ENCODE peak calls at places on chromosomes 6 and 20, in eight cellular contexts. I is PC-9, H is pancreas, B is fibroblast of the aortic adventitia, D is lower leg skin, L is psoas muscle, Y is cardiac fibroblast, X is endothelial cell. V is an unnamed sample.

GRCh38 chr6:72564231-72564630 is 57.6 kb upstream of the KCNQ5 start:
- DNase-seq in I (no peak), H (no peak), B (no peak), D (no peak), L (no peak), Y (no peak), X (no peak), V (no peak)

GRCh38 chr6:150004101-150004782 is 21.1 kb downstream of the RAET1L start:
- DNase-seq in I (no peak), H (peak; percentile 29), B (no peak), D (no peak), L (no peak), Y (no peak), X (no peak), V (no peak)

GRCh38 chr6:26003102-26003694 is 40.6 kb downstream of the TRIM38 start:
- DNase-seq in I (peak; percentile 61), H (no peak), B (peak; percentile 70), D (peak; percentile 52), L (peak; percentile 57), Y (peak; percentile 69), X (peak; percentile 78), V (peak; percentile 76)

GRCh38 chr20:8901237-8902025 is 167.5 kb upstream of the PLCB4 start:
- DNase-seq in I (no peak), H (no peak), B (peak; percentile 17), D (no peak), L (peak; percentile 61), Y (peak; percentile 2), X (no peak), V (no peak)

GRCh38 chr20:62507991-62508640 is 32.3 kb upstream of the GATA5 start:
- DNase-seq in I (no peak), H (no peak), B (no peak), D (no peak), L (no peak), Y (no peak), X (no peak), V (no peak)

GRCh38 chr6:142783499-142783898 is 161.5 kb downstream of the HIVEP2 start:
- DNase-seq in I (no peak), H (no peak), B (no peak), D (no peak), L (no peak), Y (no peak), X (no peak), V (no peak)

GRCh38 chr6:137933696-137934095 is 66.6 kb downstream of the TNFAIP3 start:
- DNase-seq in I (peak; percentile 27), H (no peak), B (peak; percentile 99), D (peak; percentile 70), L (peak; percentile 73), Y (peak; percentile 59), X (no peak), V (no peak)

GRCh38 chr6:163620101-163620500 is 205.6 kb downstream of the QKI start:
- DNase-seq in I (no peak), H (no peak), B (no peak), D (no peak), L (no peak), Y (no peak), X (no peak), V (no peak)

GRCh38 chr6:149043476-149044130 is 273.9 kb upstream of the TAB2 start:
- DNase-seq in I (peak; percentile 2), H (no peak), B (no peak), D (no peak), L (no peak), Y (peak; percentile 28), X (peak; percentile 63), V (peak; percentile 64)

GRCh38 chr6:116096979-116097816 is 3.5 kb upstream of the NT5DC1 start:
- DNase-seq in I (no peak), H (no peak), B (peak; percentile 57), D (no peak), L (no peak), Y (peak; percentile 47), X (no peak), V (no peak)

GRCh38 chr6:110446405-110446804 is 30.0 kb downstream of the SLC22A16 start:
- DNase-seq in I (no peak), H (no peak), B (no peak), D (no peak), L (no peak), Y (no peak), X (no peak), V (no peak)

DNA sequence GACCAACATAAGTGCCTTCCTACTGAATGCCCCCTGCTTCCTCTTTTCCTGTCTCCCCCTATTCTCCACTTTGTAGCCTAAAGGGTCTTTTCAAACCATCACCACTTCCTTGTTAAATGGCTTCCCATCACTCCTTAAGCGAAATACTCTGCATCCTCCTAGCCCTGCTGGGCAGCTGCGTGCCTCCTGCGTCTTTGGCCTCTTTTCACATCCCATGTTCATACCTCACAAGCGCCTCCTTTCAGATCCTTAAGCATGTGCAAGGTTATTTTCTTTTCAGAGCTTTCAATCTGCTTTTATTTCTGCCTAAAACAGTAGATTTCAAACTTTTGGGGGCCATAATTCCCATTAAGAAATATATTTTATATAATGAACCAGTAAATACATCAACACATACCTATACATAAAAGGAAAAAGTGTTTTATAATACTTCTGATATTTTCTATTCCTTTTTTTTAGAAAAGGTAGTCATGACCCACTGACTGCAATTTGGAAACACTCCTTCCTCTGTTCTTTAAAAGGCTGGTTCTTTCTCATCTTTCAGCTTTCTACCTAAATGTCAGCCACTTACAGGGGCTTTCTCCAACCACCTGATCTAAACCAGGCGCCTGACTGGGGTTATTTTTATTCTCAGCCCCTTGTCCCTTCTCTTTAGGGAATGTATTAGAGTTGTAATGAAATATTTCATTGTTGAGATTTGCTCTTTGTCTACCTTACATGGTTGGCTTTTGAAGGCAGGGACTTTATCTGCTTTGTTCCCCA is 84.1 kb downstream of the PRDM1 start:
- DNase-seq in I (no peak), H (no peak), B (no peak), D (no peak), L (no peak), Y (no peak), X (no peak), V (no peak)
- TF ChIP-seq CTCF in I (no peak), H (no peak), B (no peak), D (no peak), L (no peak), Y (no peak), X (no peak), V (no peak)

GRCh38 chr20:48949304-48950170 is 28.0 kb downstream of the ARFGEF2 start:
- DNase-seq in I (no peak), H (no peak), B (no peak), D (no peak), L (no peak), Y (no peak), X (peak; percentile 33), V (no peak)
- TF ChIP-seq CTCF in I (no peak), H (no peak), B (no peak), D (no peak), L (no peak), Y (peak; percentile 26), X (peak; percentile 24), V (peak; percentile 24)

DNA sequence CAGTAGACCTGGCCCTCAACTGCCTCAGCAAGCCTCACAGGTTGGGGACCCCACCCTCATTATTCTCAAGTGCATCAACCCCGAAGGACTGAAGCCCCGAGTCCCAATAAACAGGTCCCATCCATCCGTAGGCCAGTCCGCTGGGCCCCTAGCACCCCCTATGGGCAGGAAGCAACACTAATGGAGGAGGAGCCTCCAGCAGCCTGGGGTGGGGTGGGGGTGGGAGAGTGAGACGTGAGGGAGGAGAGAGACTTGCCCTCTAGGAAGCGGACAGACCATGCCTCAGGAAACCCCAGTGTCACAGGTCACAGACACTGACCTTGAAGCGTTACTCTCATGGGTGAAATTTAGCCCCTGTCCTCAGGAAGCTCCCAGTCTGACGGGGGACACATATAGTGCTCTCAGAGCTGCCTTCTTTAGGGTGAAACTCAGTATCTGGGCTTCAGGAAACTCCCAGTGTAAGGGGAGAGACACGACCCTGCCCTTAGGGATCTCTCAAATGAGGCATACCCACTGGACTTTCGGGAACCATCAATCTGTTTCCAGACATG is 125.9 kb downstream of the MRPL14 start:
- DNase-seq in I (no peak), H (no peak), B (no peak), D (no peak), L (peak; percentile 54), Y (peak; percentile 28), X (no peak), V (no peak)
- TF ChIP-seq CTCF in I (peak; percentile 77), H (no peak), B (peak; percentile 42), D (no peak), L (peak; percentile 18), Y (peak; percentile 56), X (peak; percentile 26), V (peak; percentile 15)

DNA sequence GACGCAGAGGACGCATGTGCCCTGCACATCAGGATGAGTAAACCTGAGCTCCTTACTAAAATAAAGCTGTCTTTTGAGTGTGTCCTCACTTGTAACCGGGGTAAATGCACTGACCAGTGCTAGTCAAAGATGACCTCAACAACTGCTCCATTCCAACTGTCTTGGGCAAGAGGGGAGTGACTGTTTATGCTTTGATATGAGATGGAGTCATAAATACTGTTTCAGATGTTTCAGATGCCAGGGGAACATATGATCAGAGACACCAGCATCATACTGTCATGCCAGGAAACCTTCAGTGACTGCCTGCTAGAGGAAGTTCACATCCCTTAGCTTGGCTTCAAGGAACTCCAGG is 13.8 kb upstream of the TRAM2 start:
- DNase-seq in I (no peak), H (no peak), B (peak; percentile 82), D (no peak), L (no peak), Y (peak; percentile 93), X (no peak), V (no peak)
- TF ChIP-seq CTCF in I (peak; percentile 9), H (no peak), B (no peak), D (no peak), L (no peak), Y (no peak), X (no peak), V (no peak)

V was measured in glutamatergic neuron.